ENCODE peak calls at places on chromosomes 1 and 21, in eight cellular contexts. O is fibroblast of lung, G is mammary epithelial cell, D is neural progenitor cell, N is SK-N-MC, A is PC-9, Z is GM23248, Q is GM23338. U is an unnamed sample. For H3K36me3, the result is how much of the 10 kb centered on the place peaks cover.

GRCh38 chr1:31696246-31696645 is 7.6 kb downstream of the COL16A1 start:
- DNase-seq in D (no peak), G (peak), N (no peak), A (no peak), O (no peak), Z (no peak), Q (no peak), U (no peak)

GRCh38 chr1:31748265-31748859 is 15.8 kb downstream of the ADGRB2 start:
- DNase-seq in D (no peak), Q (no peak), N (no peak), Z (peak), A (no peak), G (no peak), O (no peak), U (no peak)

GRCh38 chr1:36934061-36934460 is 100.3 kb downstream of the GRIK3 start:
- DNase-seq in Z (no peak), A (no peak), D (no peak), O (no peak), Q (no peak), G (no peak), N (no peak), U (no peak)

GRCh38 chr1:20074725-20075171 is 4.8 kb downstream of the PLA2G5 start:
- DNase-seq in O (no peak), G (no peak), D (no peak), Q (no peak), Z (peak), N (no peak), A (no peak), U (no peak)

GRCh38 chr1:41730806-41731205 is 187.9 kb downstream of the HIVEP3 start:
- DNase-seq in G (no peak), Q (no peak), D (no peak), Z (no peak), N (no peak), A (no peak), O (no peak), U (no peak)

GRCh38 chr1:109624215-109625010 is 4.8 kb downstream of the AMPD2 start:
- DNase-seq in D (no peak), Z (no peak), A (peak), O (no peak), G (no peak), Q (no peak), N (no peak), U (peak)

GRCh38 chr1:10530756-10531155 is 56.0 kb downstream of the PEX14 start:
- DNase-seq in A (no peak), D (no peak), Q (no peak), Z (no peak), O (peak), G (peak), N (no peak), U (no peak)

GRCh38 chr1:230191079-230191478 is 124.0 kb downstream of the GALNT2 start:
- DNase-seq in Q (no peak), N (no peak), D (no peak), Z (peak), O (peak), G (no peak), A (no peak), U (no peak)

GRCh38 chr1:112803906-112804762 is 89.0 kb upstream of the PPM1J start:
- DNase-seq in N (no peak), D (peak), A (peak), G (peak), Z (peak), O (peak), Q (peak), U (peak)

GRCh38 chr1:175839678-175840669 is 96.6 kb upstream of the TNR start:
- DNase-seq in O (no peak), G (peak), Q (no peak), D (no peak), N (no peak), A (peak), Z (no peak), U (no peak)

GRCh38 chr1:117646007-117646913 is 40.4 kb downstream of the TENT5C start:
- DNase-seq in O (peak), Z (peak), D (no peak), G (no peak), Q (no peak), N (no peak), A (no peak), U (no peak)

GRCh38 chr1:32612189-32612881 is 38.0 kb downstream of the ZBTB8OS start:
- DNase-seq in Z (peak), O (peak), A (peak), D (peak), G (peak), N (no peak), Q (peak), U (no peak)

GRCh38 chr1:226661965-226662364 is 77.1 kb downstream of the ITPKB start:
- DNase-seq in G (no peak), Z (peak), N (no peak), D (no peak), A (no peak), Q (no peak), O (peak), U (no peak)

GRCh38 chr1:107702946-107703571 is 261.9 kb downstream of the VAV3 start:
- DNase-seq in A (peak), O (no peak), Z (peak), Q (no peak), D (no peak), N (no peak), G (no peak), U (no peak)

GRCh38 chr1:24195874-24196273 is 8.8 kb upstream of the IFNLR1 start:
- DNase-seq in O (no peak), Q (peak), G (peak), D (no peak), Z (no peak), A (no peak), N (no peak), U (no peak)

GRCh38 chr1:114377356-114377755 is 133.6 kb downstream of the TRIM33 start:
- DNase-seq in Q (no peak), D (no peak), N (no peak), G (no peak), Z (no peak), A (no peak), O (no peak), U (no peak)

GRCh38 chr1:1543706-1544099 is 3.3 kb upstream of the TMEM240 start:
- DNase-seq in Q (no peak), Z (peak), D (no peak), N (no peak), O (no peak), G (no peak), A (no peak), U (no peak)

GRCh38 chr1:1542766-1543705 is 2.6 kb upstream of the TMEM240 start:
- DNase-seq in Q (no peak), O (no peak), D (no peak), Z (no peak), A (no peak), G (no peak), N (no peak), U (no peak)

GRCh38 chr1:1540817-1541628 is 599 bp upstream of the TMEM240 start:
- DNase-seq in N (no peak), A (no peak), O (no peak), G (no peak), D (no peak), Q (peak), Z (no peak), U (no peak)

GRCh38 chr1:1540015-1540816 is at the start of gene TMEM240:
- DNase-seq in O (peak), Q (peak), G (no peak), N (no peak), D (peak), A (no peak), Z (peak), U (no peak)

GRCh38 chr1:1541956-1542765 is 1.7 kb upstream of the TMEM240 start:
- DNase-seq in N (no peak), O (no peak), Q (no peak), D (no peak), A (no peak), Z (no peak), G (no peak), U (no peak)
- H3K36me3 ChIP-seq in N (under half), O (under half), Q (under half), D (under half), A (under half), Z (under half), G (under half), U (half or more)

DNA sequence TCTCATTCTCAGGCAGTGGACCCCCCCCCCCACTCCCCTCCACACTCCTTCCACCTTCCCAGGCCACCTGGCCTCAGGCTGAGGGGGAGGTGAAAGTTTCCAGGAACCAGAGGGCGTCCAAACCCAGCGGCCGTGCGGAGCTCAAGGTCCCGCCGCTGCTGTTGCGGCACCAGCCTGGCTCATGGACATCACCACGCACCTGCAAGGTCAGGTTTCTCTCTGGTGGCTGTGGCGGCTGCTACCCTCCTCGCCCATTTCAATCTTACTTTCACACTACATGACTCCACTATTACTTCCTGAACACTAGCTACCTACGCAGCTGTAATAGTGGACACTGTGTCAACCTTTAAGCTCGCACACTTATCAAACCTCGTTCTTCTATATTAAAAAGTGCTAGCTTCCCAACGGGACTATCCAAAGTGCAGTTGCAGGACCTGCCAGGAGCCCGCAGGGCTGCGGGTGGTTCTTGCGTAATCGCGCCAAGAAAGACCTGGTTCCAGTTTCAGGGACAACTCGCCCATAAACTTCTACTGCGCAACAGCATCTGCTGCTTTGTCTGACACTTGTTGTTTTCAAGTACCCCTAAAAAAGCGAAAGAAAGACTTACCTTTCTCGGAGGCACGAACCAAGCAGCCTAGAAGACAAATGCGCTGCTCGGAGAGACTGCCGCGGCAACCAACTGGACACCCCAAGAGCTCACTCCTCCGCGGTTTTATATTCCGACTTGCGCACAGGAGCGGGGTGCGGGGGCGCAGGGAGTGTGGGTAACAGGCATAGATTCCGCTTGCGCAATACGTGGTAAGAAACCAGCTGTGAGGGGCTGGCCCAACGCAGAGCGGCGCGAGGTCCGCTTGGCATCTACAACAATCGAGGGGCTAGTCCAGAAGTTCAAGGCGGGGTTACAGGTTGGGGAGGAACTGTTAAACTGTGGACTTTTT is at the start of gene DIRAS3:
- DNase-seq in N (no peak), D (peak), Z (peak), G (peak), Q (peak), A (no peak), O (peak), U (no peak)
- TF ChIP-seq EZH2 in N (no peak), D (peak), Z (no peak), G (no peak), Q (peak), A (no peak), O (no peak), U (no peak)

GRCh38 chr1:94541175-94542087 is at the start of gene F3:
- DNase-seq in G (peak), Q (peak), A (peak), N (no peak), Z (peak), D (peak), O (peak), U (peak)
- H3K36me3 ChIP-seq in G (under half), Q (under half), A (under half), N (under half), Z (under half), D (under half), O (under half), U (under half)

GRCh38 chr1:52848423-52848822 is 5.9 kb downstream of the ZYG11A start:
- DNase-seq in G (no peak), N (no peak), O (no peak), A (no peak), Q (no peak), D (no peak), Z (no peak), U (no peak)

GRCh38 chr1:52842643-52843310 is at the start of gene ZYG11A:
- DNase-seq in G (peak), D (peak), A (peak), O (peak), Z (peak), N (no peak), Q (peak), U (no peak)
- TF ChIP-seq EZH2 in G (peak), D (peak), A (no peak), O (no peak), Z (no peak), N (no peak), Q (no peak), U (no peak)

GRCh38 chr1:89820423-89821321 is at the start of gene LRRC8D:
- DNase-seq in O (peak), A (peak), D (peak), G (peak), N (no peak), Z (peak), Q (peak), U (peak)

GRCh38 chr1:89810880-89811279 is 10.0 kb upstream of the LRRC8D start:
- DNase-seq in N (no peak), O (no peak), D (no peak), Q (no peak), G (no peak), A (peak), Z (peak), U (no peak)

GRCh38 chr1:89812992-89813391 is 7.8 kb upstream of the LRRC8D start:
- DNase-seq in Z (peak), Q (no peak), A (no peak), D (no peak), O (no peak), G (no peak), N (no peak), U (no peak)

GRCh38 chr1:89815040-89815439 is 5.8 kb upstream of the LRRC8D start:
- DNase-seq in Z (peak), Q (no peak), G (no peak), A (no peak), O (no peak), D (no peak), N (no peak), U (no peak)

GRCh38 chr1:89815611-89816010 is 5.2 kb upstream of the LRRC8D start:
- DNase-seq in G (no peak), O (no peak), Z (no peak), Q (no peak), N (no peak), A (no peak), D (no peak), U (no peak)
- H3K36me3 ChIP-seq in G (under half), O (under half), Z (under half), Q (under half), N (under half), A (under half), D (under half), U (under half)

DNA sequence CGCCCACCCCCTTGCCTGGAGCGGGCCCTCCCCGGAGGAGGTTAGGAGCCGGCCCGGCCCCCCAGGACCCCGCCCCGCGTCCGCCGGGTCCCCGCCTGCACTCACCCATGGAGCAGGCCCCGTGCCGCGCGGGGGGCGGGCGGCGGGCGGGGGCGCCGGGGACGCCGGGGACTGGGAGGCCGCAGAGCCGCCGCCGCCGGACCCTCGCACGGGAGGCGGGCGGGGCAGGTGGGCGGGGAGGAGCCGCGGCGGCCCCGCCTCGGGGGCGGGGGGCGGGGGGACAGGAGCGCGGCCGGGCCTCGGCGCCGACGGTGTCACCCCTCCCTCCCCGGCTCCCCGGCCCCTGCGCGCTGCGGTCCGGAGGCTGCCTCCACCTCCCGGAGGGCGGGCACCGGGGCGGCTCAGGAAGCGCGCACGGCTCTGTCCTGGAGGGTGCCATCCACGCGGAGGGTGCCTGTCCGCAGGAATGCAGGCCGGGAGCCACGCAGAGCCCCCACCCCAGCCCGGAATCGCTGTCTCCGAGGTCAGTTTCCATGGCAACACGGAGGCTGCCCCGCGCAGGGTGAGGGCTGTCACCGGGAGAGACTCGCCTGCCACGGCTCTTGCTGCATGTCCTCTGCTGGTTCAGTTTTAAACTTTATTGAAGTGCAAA is 5.9 kb upstream of the PLEKHG5 start:
- DNase-seq in G (peak), A (no peak), N (no peak), O (peak), D (peak), Z (peak), Q (peak), U (peak)
- TF ChIP-seq EZH2 in G (no peak), A (no peak), N (no peak), O (no peak), D (no peak), Z (no peak), Q (no peak), U (peak)

GRCh38 chr21:46427516-46427915 is 31.2 kb upstream of the DIP2A start:
- DNase-seq in D (no peak), A (no peak), Q (no peak), G (no peak), Z (no peak), O (no peak), N (no peak), U (no peak)

GRCh38 chr21:46426313-46427046 is 32.2 kb upstream of the DIP2A start:
- DNase-seq in N (no peak), O (no peak), D (no peak), A (no peak), Z (no peak), Q (no peak), G (no peak), U (no peak)

GRCh38 chr21:46428987-46429710 is 29.5 kb upstream of the DIP2A start:
- DNase-seq in A (no peak), Q (no peak), G (no peak), N (no peak), O (no peak), Z (no peak), D (no peak), U (no peak)

GRCh38 chr21:46429754-46430681 is 28.7 kb upstream of the DIP2A start:
- DNase-seq in Z (no peak), Q (no peak), G (no peak), A (no peak), D (no peak), O (no peak), N (no peak), U (no peak)

DNA sequence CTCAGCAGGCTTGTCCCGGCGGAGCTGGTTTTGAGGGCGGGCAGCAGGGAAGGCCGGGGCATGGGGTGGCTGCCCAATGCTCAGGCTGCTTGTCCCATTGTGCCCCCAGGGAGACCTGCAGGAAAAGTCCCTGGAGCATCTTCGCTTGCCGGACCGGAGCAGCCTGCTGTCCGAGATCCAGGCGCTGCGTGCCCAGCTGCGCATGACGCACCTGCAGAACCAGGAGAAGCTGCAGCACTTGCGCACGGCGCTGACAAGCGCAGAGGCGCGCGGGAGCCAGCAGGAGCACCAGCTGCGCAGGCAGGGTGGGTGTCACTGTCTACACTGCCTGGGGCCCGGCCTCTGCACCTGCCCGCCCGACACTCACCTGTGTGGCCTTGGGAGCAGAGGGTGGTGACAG is 30.4 kb upstream of the DIP2A start:
- DNase-seq in A (no peak), G (no peak), Q (no peak), O (no peak), Z (no peak), D (no peak), N (no peak), U (no peak)
- H3K36me3 ChIP-seq in A (under half), G (under half), Q (under half), O (under half), Z (under half), D (under half), N (under half), U (half or more)

GRCh38 chr1:72003092-72003491 is 279.2 kb downstream of the NEGR1 start:
- DNase-seq in D (no peak), O (no peak), Z (no peak), A (no peak), G (no peak), N (no peak), Q (peak), U (no peak)
- TF ChIP-seq EZH2 in D (no peak), O (no peak), Z (no peak), A (no peak), G (no peak), N (no peak), Q (no peak), U (no peak)

U was measured in DND-41.